ENCODE peak calls at places on chromosomes 1 and 21, in ten cellular contexts. E is MV-4-11, L is glutamatergic neuron, T is Caki2, G is aorta, W is foreskin fibroblast, B is prostate gland, K is body of pancreas, Z is cardiac fibroblast, Q is GM12891. I is an unnamed sample.

GRCh38 chr1:116497660-116498059 is 73.2 kb downstream of the CD58 start:
- DNase-seq in E (peak; percentile 83), L (no peak), T (no peak), G (peak; percentile 60), W (peak; percentile 81), B (no peak), K (no peak), Z (peak; percentile 49), Q (no peak), I (no peak)

GRCh38 chr1:38265293-38266196 is 219.0 kb upstream of the POU3F1 start:
- DNase-seq in E (no peak), L (no peak), T (no peak), G (no peak), W (no peak), B (no peak), K (no peak), Z (no peak), Q (no peak), I (peak; percentile 31)

GRCh38 chr1:167136191-167136614 is 42.3 kb downstream of the STYXL2 start:
- DNase-seq in E (no peak), L (peak; percentile 54), T (peak; percentile 39), G (no peak), W (peak; percentile 88), B (no peak), K (no peak), Z (peak; percentile 19), Q (no peak), I (no peak)

GRCh38 chr21:37145635-37146111 is 72.6 kb downstream of the TTC3 start:
- DNase-seq in E (no peak), L (no peak), T (peak; percentile 74), G (no peak), W (peak; percentile 27), B (no peak), K (no peak), Z (peak; percentile 5), Q (no peak), I (no peak)

GRCh38 chr1:7386226-7387052 is 384.7 kb upstream of the VAMP3 start:
- DNase-seq in E (no peak), L (no peak), T (no peak), G (peak; percentile 28), W (no peak), B (no peak), K (no peak), Z (no peak), Q (no peak), I (peak; percentile 69)

GRCh38 chr1:17890056-17890814 is 135.1 kb downstream of the ACTL8 start:
- DNase-seq in E (no peak), L (no peak), T (no peak), G (no peak), W (no peak), B (no peak), K (no peak), Z (no peak), Q (no peak), I (peak; percentile 56)

GRCh38 chr1:9615316-9616063 is 26.8 kb downstream of the TMEM201 start:
- DNase-seq in E (peak; percentile 61), L (peak; percentile 75), T (no peak), G (peak; percentile 60), W (peak; percentile 72), B (no peak), K (peak; percentile 51), Z (peak; percentile 50), Q (peak; percentile 79), I (peak; percentile 89)

GRCh38 chr1:207755846-207756692 is 4.2 kb downstream of the CD46 start:
- DNase-seq in E (no peak), L (no peak), T (peak; percentile 38), G (no peak), W (no peak), B (no peak), K (no peak), Z (no peak), Q (no peak), I (no peak)

GRCh38 chr1:201763439-201764140 is 65.4 kb upstream of the IPO9 start:
- DNase-seq in E (no peak), L (no peak), T (no peak), G (no peak), W (peak; percentile 78), B (no peak), K (no peak), Z (peak; percentile 66), Q (no peak), I (no peak)

GRCh38 chr21:45571641-45572040 is 29.4 kb upstream of the SLC19A1 start:
- DNase-seq in E (no peak), L (no peak), T (no peak), G (no peak), W (no peak), B (no peak), K (no peak), Z (no peak), Q (no peak), I (no peak)

GRCh38 chr1:61092643-61093042 is 10.3 kb downstream of the NFIA start:
- DNase-seq in E (no peak), L (no peak), T (no peak), G (no peak), W (no peak), B (no peak), K (no peak), Z (no peak), Q (no peak), I (no peak)

GRCh38 chr1:64320470-64320869 is 117.0 kb downstream of the UBE2U start:
- DNase-seq in E (peak; percentile 96), L (no peak), T (no peak), G (peak; percentile 48), W (peak; percentile 75), B (no peak), K (no peak), Z (peak; percentile 53), Q (no peak), I (no peak)

GRCh38 chr1:115266729-115267421 is 71.2 kb downstream of the NGF start:
- DNase-seq in E (no peak), L (no peak), T (no peak), G (no peak), W (peak; percentile 31), B (no peak), K (no peak), Z (peak; percentile 47), Q (no peak), I (no peak)

GRCh38 chr1:247118946-247119446 is 14.8 kb upstream of the ZNF669 start:
- DNase-seq in E (no peak), L (peak; percentile 67), T (no peak), G (no peak), W (peak; percentile 36), B (no peak), K (no peak), Z (peak; percentile 24), Q (no peak), I (peak; percentile 70)

GRCh38 chr1:186046437-186047233 is 312.4 kb downstream of the HMCN1 start:
- DNase-seq in E (no peak), L (no peak), T (no peak), G (no peak), W (no peak), B (no peak), K (no peak), Z (no peak), Q (no peak), I (no peak)

GRCh38 chr1:225700164-225700740 is 47.3 kb upstream of the ENAH start:
- DNase-seq in E (peak; percentile 81), L (no peak), T (peak; percentile 100), G (peak; percentile 53), W (peak; percentile 96), B (peak; percentile 70), K (no peak), Z (peak; percentile 95), Q (no peak), I (no peak)

GRCh38 chr1:201264554-201264953 is 18.8 kb upstream of the PKP1 start:
- DNase-seq in E (no peak), L (no peak), T (no peak), G (no peak), W (no peak), B (no peak), K (no peak), Z (no peak), Q (no peak), I (peak; percentile 25)

GRCh38 chr1:218874313-218874712 is 299.4 kb upstream of the LYPLAL1 start:
- DNase-seq in E (peak; percentile 98), L (no peak), T (no peak), G (no peak), W (peak; percentile 16), B (no peak), K (no peak), Z (peak; percentile 93), Q (no peak), I (no peak)

GRCh38 chr1:209607102-209607794 is 23.7 kb downstream of the CAMK1G start:
- DNase-seq in E (no peak), L (no peak), T (peak; percentile 67), G (no peak), W (peak; percentile 36), B (no peak), K (no peak), Z (no peak), Q (no peak), I (no peak)

GRCh38 chr1:238404921-238405320 is 514.2 kb upstream of the ZP4 start:
- DNase-seq in E (no peak), L (no peak), T (no peak), G (no peak), W (no peak), B (no peak), K (no peak), Z (no peak), Q (no peak), I (no peak)

GRCh38 chr1:182301026-182301436 is 90.6 kb downstream of the GLUL start:
- DNase-seq in E (no peak), L (no peak), T (no peak), G (no peak), W (no peak), B (no peak), K (no peak), Z (no peak), Q (no peak), I (no peak)

GRCh38 chr1:99849744-99850457 is at the start of gene AGL:
- DNase-seq in E (peak; percentile 55), L (peak; percentile 88), T (peak; percentile 74), G (peak; percentile 91), W (peak; percentile 86), B (peak; percentile 83), K (peak; percentile 90), Z (peak; percentile 78), Q (peak; percentile 85), I (peak; percentile 98)

GRCh38 chr1:152543808-152544207 is 22.8 kb downstream of the LCE3E start:
- DNase-seq in E (no peak), L (no peak), T (no peak), G (no peak), W (no peak), B (no peak), K (no peak), Z (no peak), Q (peak; percentile 12), I (no peak)

GRCh38 chr1:151994956-151995355 is 1.3 kb upstream of the S100A10 start:
- DNase-seq in E (no peak), L (no peak), T (peak; percentile 84), G (peak; percentile 72), W (peak; percentile 98), B (no peak), K (no peak), Z (peak; percentile 94), Q (no peak), I (no peak)

GRCh38 chr1:37133276-37134145 is 99.2 kb upstream of the GRIK3 start:
- DNase-seq in E (no peak), L (peak; percentile 55), T (no peak), G (no peak), W (no peak), B (no peak), K (no peak), Z (no peak), Q (no peak), I (no peak)

GRCh38 chr1:224507771-224508523 is 73.3 kb upstream of the WDR26 start:
- DNase-seq in E (no peak), L (no peak), T (no peak), G (no peak), W (peak; percentile 80), B (no peak), K (no peak), Z (no peak), Q (no peak), I (no peak)

I was measured in spleen.